ENCODE peak calls at places on chromosomes 1 and 21, in seven cellular contexts. One of them, this sample, is unnamed.

GRCh38 chr1:241827308-241827707 is 20.7 kb upstream of the EXO1 start:
- DNase-seq in endothelial cell: no peak
- DNase-seq in GM10248: no peak
- DNase-seq in hepatocyte: no peak
- DNase-seq in lung: no peak
- DNase-seq in astrocyte of the spinal cord: no peak
- DNase-seq in foreskin fibroblast: no peak
- DNase-seq in this sample: no peak

GRCh38 chr1:163697137-163697536 is 375.4 kb downstream of the NUF2 start:
- DNase-seq in endothelial cell: no peak
- DNase-seq in hepatocyte: no peak
- DNase-seq in foreskin fibroblast: no peak
- DNase-seq in astrocyte of the spinal cord: no peak
- DNase-seq in lung: no peak
- DNase-seq in GM10248: no peak
- DNase-seq in this sample: no peak

GRCh38 chr1:151728151-151728711 is 6.9 kb downstream of the RIIAD1 start:
- DNase-seq in endothelial cell: no peak
- DNase-seq in hepatocyte: no peak
- DNase-seq in foreskin fibroblast: peak; percentile 70
- DNase-seq in GM10248: no peak
- DNase-seq in lung: no peak
- DNase-seq in astrocyte of the spinal cord: peak; percentile 53
- DNase-seq in this sample: no peak

GRCh38 chr1:180945551-180945950 is 32.9 kb downstream of the KIAA1614 start:
- DNase-seq in foreskin fibroblast: no peak
- DNase-seq in endothelial cell: no peak
- DNase-seq in hepatocyte: no peak
- DNase-seq in lung: no peak
- DNase-seq in astrocyte of the spinal cord: no peak
- DNase-seq in GM10248: no peak
- DNase-seq in this sample: no peak

GRCh38 chr1:218930879-218931278 is 242.8 kb upstream of the LYPLAL1 start:
- DNase-seq in astrocyte of the spinal cord: peak; percentile 22
- DNase-seq in hepatocyte: no peak
- DNase-seq in foreskin fibroblast: peak; percentile 84
- DNase-seq in lung: no peak
- DNase-seq in endothelial cell: peak; percentile 29
- DNase-seq in GM10248: no peak
- DNase-seq in this sample: no peak

GRCh38 chr1:240152611-240153297 is 61.1 kb downstream of the FMN2 start:
- DNase-seq in foreskin fibroblast: peak; percentile 73
- DNase-seq in GM10248: no peak
- DNase-seq in hepatocyte: no peak
- DNase-seq in astrocyte of the spinal cord: no peak
- DNase-seq in lung: no peak
- DNase-seq in endothelial cell: no peak
- DNase-seq in this sample: no peak

GRCh38 chr1:5481889-5482288 is 510.3 kb downstream of the NPHP4 start:
- DNase-seq in hepatocyte: peak; percentile 38
- DNase-seq in GM10248: no peak
- DNase-seq in lung: no peak
- DNase-seq in astrocyte of the spinal cord: no peak
- DNase-seq in foreskin fibroblast: no peak
- DNase-seq in endothelial cell: peak; percentile 46
- DNase-seq in this sample: peak; percentile 25

GRCh38 chr1:36797761-36798160 is 236.6 kb downstream of the GRIK3 start:
- DNase-seq in endothelial cell: no peak
- DNase-seq in GM10248: no peak
- DNase-seq in lung: no peak
- DNase-seq in foreskin fibroblast: no peak
- DNase-seq in astrocyte of the spinal cord: no peak
- DNase-seq in hepatocyte: no peak
- DNase-seq in this sample: no peak

GRCh38 chr1:77271851-77272250 is 10.0 kb upstream of the AK5 start:
- DNase-seq in astrocyte of the spinal cord: peak; percentile 71
- DNase-seq in endothelial cell: no peak
- DNase-seq in lung: no peak
- DNase-seq in GM10248: no peak
- DNase-seq in hepatocyte: no peak
- DNase-seq in foreskin fibroblast: peak; percentile 83
- DNase-seq in this sample: no peak

GRCh38 chr1:79364896-79365295 is 358.4 kb upstream of the ADGRL4 start:
- DNase-seq in GM10248: no peak
- DNase-seq in hepatocyte: no peak
- DNase-seq in foreskin fibroblast: peak; percentile 53
- DNase-seq in astrocyte of the spinal cord: no peak
- DNase-seq in endothelial cell: no peak
- DNase-seq in lung: no peak
- DNase-seq in this sample: no peak

GRCh38 chr1:204714194-204714860 is 28.8 kb upstream of the LRRN2 start:
- DNase-seq in lung: no peak
- DNase-seq in foreskin fibroblast: no peak
- DNase-seq in astrocyte of the spinal cord: no peak
- DNase-seq in hepatocyte: no peak
- DNase-seq in GM10248: no peak
- DNase-seq in endothelial cell: no peak
- DNase-seq in this sample: no peak

GRCh38 chr21:14435423-14435822 is 52.5 kb upstream of the HSPA13 start:
- DNase-seq in lung: no peak
- DNase-seq in foreskin fibroblast: no peak
- DNase-seq in astrocyte of the spinal cord: no peak
- DNase-seq in endothelial cell: no peak
- DNase-seq in hepatocyte: no peak
- DNase-seq in GM10248: no peak
- DNase-seq in this sample: no peak

GRCh38 chr1:25590096-25590824 is 26.3 kb upstream of the MAN1C1 start:
- DNase-seq in hepatocyte: peak; percentile 60
- DNase-seq in lung: no peak
- DNase-seq in foreskin fibroblast: no peak
- DNase-seq in astrocyte of the spinal cord: no peak
- DNase-seq in GM10248: no peak
- DNase-seq in endothelial cell: no peak
- DNase-seq in this sample: no peak

GRCh38 chr1:94634977-94635416 is 93.4 kb upstream of the F3 start:
- DNase-seq in GM10248: no peak
- DNase-seq in endothelial cell: no peak
- DNase-seq in lung: no peak
- DNase-seq in hepatocyte: no peak
- DNase-seq in astrocyte of the spinal cord: no peak
- DNase-seq in foreskin fibroblast: no peak
- DNase-seq in this sample: no peak

GRCh38 chr1:33093004-33093403 is 12.1 kb downstream of the AZIN2 start:
- DNase-seq in lung: no peak
- DNase-seq in endothelial cell: no peak
- DNase-seq in foreskin fibroblast: no peak
- DNase-seq in hepatocyte: no peak
- DNase-seq in GM10248: no peak
- DNase-seq in astrocyte of the spinal cord: no peak
- DNase-seq in this sample: no peak

GRCh38 chr1:8604041-8604942 is 213.1 kb downstream of the RERE start:
- DNase-seq in lung: no peak
- DNase-seq in GM10248: peak; percentile 68
- DNase-seq in endothelial cell: no peak
- DNase-seq in astrocyte of the spinal cord: no peak
- DNase-seq in hepatocyte: no peak
- DNase-seq in foreskin fibroblast: no peak
- DNase-seq in this sample: no peak

GRCh38 chr1:223763881-223764280 is 51.5 kb downstream of the CAPN2 start:
- DNase-seq in endothelial cell: no peak
- DNase-seq in GM10248: no peak
- DNase-seq in lung: no peak
- DNase-seq in hepatocyte: no peak
- DNase-seq in astrocyte of the spinal cord: no peak
- DNase-seq in foreskin fibroblast: no peak
- DNase-seq in this sample: no peak

GRCh38 chr1:11720033-11720376 is 15.9 kb upstream of the AGTRAP start:
- DNase-seq in astrocyte of the spinal cord: no peak
- DNase-seq in endothelial cell: no peak
- DNase-seq in lung: no peak
- DNase-seq in hepatocyte: no peak
- DNase-seq in GM10248: no peak
- DNase-seq in foreskin fibroblast: no peak
- DNase-seq in this sample: no peak
- TF ChIP-seq CTCF in astrocyte of the spinal cord: no peak
- TF ChIP-seq CTCF in endothelial cell: no peak
- TF ChIP-seq CTCF in lung: no peak
- TF ChIP-seq CTCF in hepatocyte: no peak
- TF ChIP-seq CTCF in GM10248: no peak
- TF ChIP-seq CTCF in foreskin fibroblast: no peak
- TF ChIP-seq CTCF in this sample: peak; percentile 32

DNA sequence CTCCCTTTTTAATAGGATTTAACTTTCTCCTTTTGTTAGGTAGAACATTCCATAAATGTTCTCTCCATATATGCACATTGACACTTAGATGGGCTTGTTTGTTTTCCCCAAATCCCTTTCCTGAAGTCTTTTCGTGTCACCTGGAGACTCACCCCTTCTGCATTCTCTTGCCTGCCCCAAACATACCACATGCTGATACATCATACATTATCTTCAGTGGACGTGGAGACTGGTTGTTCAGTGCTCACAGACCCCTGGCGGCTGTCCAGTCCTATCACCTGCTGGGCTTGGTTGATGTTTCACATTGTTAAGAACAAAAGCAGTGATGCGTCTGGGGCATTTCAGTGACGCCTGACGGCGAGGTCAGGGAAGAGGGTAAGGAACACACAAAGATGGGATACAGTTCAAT is 22.2 kb downstream of the FMOD start:
- DNase-seq in lung: no peak
- DNase-seq in foreskin fibroblast: no peak
- DNase-seq in GM10248: no peak
- DNase-seq in hepatocyte: peak; percentile 74
- DNase-seq in astrocyte of the spinal cord: peak; percentile 82
- DNase-seq in endothelial cell: no peak
- DNase-seq in this sample: no peak
- TF ChIP-seq CTCF in lung: no peak
- TF ChIP-seq CTCF in foreskin fibroblast: no peak
- TF ChIP-seq CTCF in GM10248: no peak
- TF ChIP-seq CTCF in hepatocyte: peak; percentile 11
- TF ChIP-seq CTCF in astrocyte of the spinal cord: no peak
- TF ChIP-seq CTCF in endothelial cell: no peak
- TF ChIP-seq CTCF in this sample: peak; percentile 61

DNA sequence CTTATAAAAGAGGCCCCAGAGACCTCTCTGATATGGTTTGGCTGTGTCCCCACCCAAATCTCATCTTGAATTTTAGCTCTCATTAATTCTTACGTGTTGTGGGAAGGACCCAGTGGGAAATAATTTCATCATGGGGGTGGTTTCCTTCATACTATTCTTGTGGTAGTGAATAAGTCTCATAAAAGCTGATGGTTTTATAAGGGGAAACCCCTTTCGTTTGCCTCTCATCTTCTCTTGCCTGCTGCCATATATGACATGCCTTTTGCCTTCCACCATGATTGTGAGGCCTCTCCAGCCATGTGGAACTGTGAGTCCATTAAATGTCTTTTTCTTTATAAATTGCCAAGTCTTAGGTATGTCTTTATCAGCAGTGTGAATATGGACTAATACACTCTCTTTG is 22.5 kb upstream of the NEK7 start:
- DNase-seq in hepatocyte: no peak
- DNase-seq in astrocyte of the spinal cord: no peak
- DNase-seq in endothelial cell: no peak
- DNase-seq in lung: no peak
- DNase-seq in foreskin fibroblast: no peak
- DNase-seq in GM10248: no peak
- DNase-seq in this sample: no peak
- TF ChIP-seq CTCF in hepatocyte: no peak
- TF ChIP-seq CTCF in astrocyte of the spinal cord: no peak
- TF ChIP-seq CTCF in endothelial cell: no peak
- TF ChIP-seq CTCF in lung: no peak
- TF ChIP-seq CTCF in foreskin fibroblast: no peak
- TF ChIP-seq CTCF in GM10248: no peak
- TF ChIP-seq CTCF in this sample: no peak

DNA sequence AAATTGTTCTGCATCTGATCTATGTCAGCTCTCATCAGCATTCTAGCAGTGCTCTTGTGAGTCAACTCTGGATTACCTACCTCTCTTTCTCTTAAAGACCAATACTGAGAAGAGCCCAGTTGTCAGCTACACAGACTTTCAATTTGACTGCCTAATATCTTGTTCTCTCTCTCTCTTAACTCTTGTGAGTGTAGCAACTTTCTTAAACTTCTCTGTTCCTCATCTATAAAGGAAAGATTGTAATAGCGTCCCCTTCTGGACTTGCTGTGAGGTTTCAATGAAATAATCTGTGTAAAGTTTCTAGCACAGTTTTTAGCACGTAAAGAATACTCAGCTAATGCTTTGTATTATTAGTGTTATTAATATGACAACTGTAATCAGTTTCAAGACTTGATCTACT is 499.3 kb upstream of the ADAMTS5 start:
- DNase-seq in endothelial cell: no peak
- DNase-seq in astrocyte of the spinal cord: no peak
- DNase-seq in lung: no peak
- DNase-seq in GM10248: no peak
- DNase-seq in hepatocyte: no peak
- DNase-seq in foreskin fibroblast: no peak
- DNase-seq in this sample: no peak
- TF ChIP-seq CTCF in endothelial cell: peak; percentile 18
- TF ChIP-seq CTCF in astrocyte of the spinal cord: peak; percentile 22
- TF ChIP-seq CTCF in lung: no peak
- TF ChIP-seq CTCF in GM10248: no peak
- TF ChIP-seq CTCF in hepatocyte: peak; percentile 11
- TF ChIP-seq CTCF in foreskin fibroblast: no peak
- TF ChIP-seq CTCF in this sample: no peak

GRCh38 chr21:42310411-42311001 is 4.7 kb downstream of the TFF3 start:
- DNase-seq in endothelial cell: no peak
- DNase-seq in astrocyte of the spinal cord: no peak
- DNase-seq in GM10248: no peak
- DNase-seq in lung: no peak
- DNase-seq in foreskin fibroblast: no peak
- DNase-seq in hepatocyte: no peak
- DNase-seq in this sample: no peak
- TF ChIP-seq CTCF in endothelial cell: no peak
- TF ChIP-seq CTCF in astrocyte of the spinal cord: no peak
- TF ChIP-seq CTCF in GM10248: no peak
- TF ChIP-seq CTCF in lung: no peak
- TF ChIP-seq CTCF in foreskin fibroblast: no peak
- TF ChIP-seq CTCF in hepatocyte: no peak
- TF ChIP-seq CTCF in this sample: no peak

GRCh38 chr1:221774054-221774842 is 32.4 kb upstream of the DUSP10 start:
- DNase-seq in GM10248: no peak
- DNase-seq in lung: no peak
- DNase-seq in foreskin fibroblast: no peak
- DNase-seq in hepatocyte: peak; percentile 12
- DNase-seq in endothelial cell: no peak
- DNase-seq in astrocyte of the spinal cord: no peak
- DNase-seq in this sample: no peak
- TF ChIP-seq CTCF in GM10248: no peak
- TF ChIP-seq CTCF in lung: no peak
- TF ChIP-seq CTCF in foreskin fibroblast: no peak
- TF ChIP-seq CTCF in hepatocyte: no peak
- TF ChIP-seq CTCF in endothelial cell: no peak
- TF ChIP-seq CTCF in astrocyte of the spinal cord: no peak
- TF ChIP-seq CTCF in this sample: no peak